ENCODE peak calls at places on chromosomes 3 and 15, in four cellular contexts. Y, O, V and Z are unnamed samples. For H3K9me3, the result is how much of the 10 kb centered on the place peaks cover.

GRCh38 chr3:125374501-125374995 is 577 bp downstream of the ZNF148 start:
- DNase-seq in Y (peak), O (peak), V (peak), Z (no peak)

GRCh38 chr3:188446791-188447190 is 292.8 kb downstream of the LPP start:
- DNase-seq in Y (no peak), O (peak), V (no peak), Z (no peak)

GRCh38 chr3:127373701-127374625 is 86.1 kb upstream of the PRR20G start:
- DNase-seq in Y (no peak), O (peak), V (no peak), Z (no peak)

GRCh38 chr3:189276481-189277190 is 104.9 kb downstream of the TPRG1 start:
- DNase-seq in Y (no peak), O (peak), V (no peak), Z (no peak)

GRCh38 chr15:74869726-74870407 is 3.3 kb downstream of the SCAMP2 start:
- DNase-seq in Y (peak), O (peak), V (no peak), Z (no peak)

GRCh38 chr3:46356909-46357308 is 3.0 kb downstream of the CCR2 start:
- DNase-seq in Y (no peak), O (no peak), V (no peak), Z (no peak)

GRCh38 chr3:180698760-180699270 is 19.5 kb upstream of the CCDC39 start:
- DNase-seq in Y (no peak), O (no peak), V (no peak), Z (no peak)

GRCh38 chr3:146781059-146781458 is 175.9 kb upstream of the PLSCR5 start:
- DNase-seq in Y (no peak), O (no peak), V (no peak), Z (no peak)

GRCh38 chr3:111596328-111596727 is 1.2 kb upstream of the ZBED2 start:
- DNase-seq in Y (no peak), O (no peak), V (no peak), Z (no peak)

GRCh38 chr3:55159016-55159415 is 231.2 kb upstream of the LRTM1 start:
- DNase-seq in Y (no peak), O (no peak), V (no peak), Z (no peak)

GRCh38 chr3:192747746-192748145 is 20.4 kb upstream of the FGF12 start:
- DNase-seq in Y (no peak), O (no peak), V (no peak), Z (no peak)
- H3K9me3 ChIP-seq in Y (under half), O (under half), V (under half), Z (under half)

GRCh38 chr15:26352909-26353308 is 420.0 kb downstream of the GABRB3 start:
- DNase-seq in Y (no peak), O (no peak), V (no peak), Z (no peak)
- H3K9me3 ChIP-seq in Y (under half), O (under half), V (under half), Z (under half)

GRCh38 chr3:733313-733712 is 359.5 kb upstream of the CNTN6 start:
- DNase-seq in Y (no peak), O (no peak), V (no peak), Z (no peak)

DNA sequence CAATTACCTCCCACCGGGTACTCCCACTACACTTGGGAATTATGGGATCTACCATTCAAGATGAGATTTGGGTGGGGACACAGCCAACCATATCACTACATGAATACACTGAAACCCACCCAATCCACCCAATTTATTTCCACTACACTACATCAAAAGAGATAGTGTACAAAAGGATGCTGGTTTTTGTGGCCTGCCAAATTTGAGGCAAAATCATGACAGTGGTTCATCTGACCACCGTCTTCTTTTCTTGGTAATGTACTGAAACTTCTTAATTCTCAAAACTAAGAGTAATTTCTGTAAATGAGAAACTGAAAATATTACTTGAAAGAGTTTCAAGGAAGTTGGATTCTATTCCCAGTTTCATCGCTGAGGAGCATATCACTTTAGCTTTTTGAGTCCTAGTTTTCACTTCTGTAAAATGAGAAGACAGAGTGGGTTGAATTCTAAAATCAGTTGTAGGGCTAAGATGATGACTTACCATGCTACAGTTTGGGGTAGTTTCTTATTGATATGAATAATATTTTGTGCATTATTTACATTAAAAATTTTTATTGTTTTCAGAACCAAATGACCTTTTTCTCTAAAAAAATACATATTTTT is 360.4 kb upstream of the CNTN6 start:
- DNase-seq in Y (no peak), O (no peak), V (no peak), Z (no peak)
- H3K9me3 ChIP-seq in Y (under half), O (under half), V (under half), Z (under half)

GRCh38 chr3:138768946-138769345 is 65.8 kb downstream of the PIK3CB start:
- DNase-seq in Y (no peak), O (no peak), V (no peak), Z (no peak)
- H3K9me3 ChIP-seq in Y (under half), O (under half), V (under half), Z (under half)

DNA sequence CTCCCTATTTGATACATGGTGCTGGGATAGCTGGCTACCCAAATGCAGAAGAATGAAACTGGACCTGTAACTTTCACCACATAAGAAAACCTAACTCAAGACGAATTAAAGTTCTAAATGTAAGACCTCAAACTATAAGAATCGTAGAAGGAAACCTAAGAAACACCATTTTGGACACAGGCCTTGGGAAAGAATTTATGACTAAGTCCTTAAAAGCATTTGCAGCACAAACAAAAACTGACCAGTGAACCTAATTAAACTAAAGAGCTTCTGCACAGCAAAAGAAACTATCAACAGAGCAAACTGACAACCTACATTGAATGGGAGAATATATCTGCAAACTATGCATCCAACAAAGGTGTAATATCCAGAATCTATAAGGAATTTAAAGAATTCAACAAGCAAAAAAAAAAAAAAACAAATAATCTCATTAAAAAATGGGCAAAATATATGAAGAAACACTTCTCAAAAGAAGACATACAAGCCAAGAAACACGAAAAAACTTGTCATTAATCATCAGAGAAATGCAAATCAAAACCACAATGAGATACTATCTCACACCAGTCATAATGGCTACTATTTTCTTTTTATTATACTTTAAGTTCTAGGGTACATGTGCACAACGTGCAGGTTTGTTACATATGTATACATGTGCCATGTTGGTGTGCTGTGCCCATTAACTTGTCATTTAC is 37.0 kb downstream of the HDGFL3 start:
- DNase-seq in Y (no peak), O (no peak), V (no peak), Z (no peak)
- H3K9me3 ChIP-seq in Y (under half), O (under half), V (under half), Z (under half)

GRCh38 chr15:39609166-39609918 is 28.5 kb downstream of the THBS1 start:
- DNase-seq in Y (no peak), O (no peak), V (no peak), Z (no peak)

GRCh38 chr15:39613861-39614260 is 33.0 kb downstream of the THBS1 start:
- DNase-seq in Y (no peak), O (no peak), V (no peak), Z (no peak)

GRCh38 chr15:39610665-39611064 is 29.8 kb downstream of the THBS1 start:
- DNase-seq in Y (no peak), O (no peak), V (no peak), Z (no peak)

GRCh38 chr15:39616731-39617455 is 36.0 kb downstream of the THBS1 start:
- DNase-seq in Y (no peak), O (no peak), V (no peak), Z (no peak)

GRCh38 chr15:39613271-39613670 is 32.4 kb downstream of the THBS1 start:
- DNase-seq in Y (no peak), O (no peak), V (no peak), Z (no peak)
- H3K9me3 ChIP-seq in Y (under half), O (under half), V (under half), Z (under half)

GRCh38 chr15:25240461-25241021 is 198.3 kb downstream of the UBE3A start:
- DNase-seq in Y (peak), O (no peak), V (no peak), Z (peak)

GRCh38 chr15:25243800-25244097 is 195.1 kb downstream of the UBE3A start:
- DNase-seq in Y (peak), O (no peak), V (no peak), Z (no peak)

GRCh38 chr15:25242957-25243799 is 195.6 kb downstream of the UBE3A start:
- DNase-seq in Y (peak), O (no peak), V (no peak), Z (no peak)

GRCh38 chr15:25241241-25241801 is 197.5 kb downstream of the UBE3A start:
- DNase-seq in Y (peak), O (no peak), V (no peak), Z (peak)

DNA sequence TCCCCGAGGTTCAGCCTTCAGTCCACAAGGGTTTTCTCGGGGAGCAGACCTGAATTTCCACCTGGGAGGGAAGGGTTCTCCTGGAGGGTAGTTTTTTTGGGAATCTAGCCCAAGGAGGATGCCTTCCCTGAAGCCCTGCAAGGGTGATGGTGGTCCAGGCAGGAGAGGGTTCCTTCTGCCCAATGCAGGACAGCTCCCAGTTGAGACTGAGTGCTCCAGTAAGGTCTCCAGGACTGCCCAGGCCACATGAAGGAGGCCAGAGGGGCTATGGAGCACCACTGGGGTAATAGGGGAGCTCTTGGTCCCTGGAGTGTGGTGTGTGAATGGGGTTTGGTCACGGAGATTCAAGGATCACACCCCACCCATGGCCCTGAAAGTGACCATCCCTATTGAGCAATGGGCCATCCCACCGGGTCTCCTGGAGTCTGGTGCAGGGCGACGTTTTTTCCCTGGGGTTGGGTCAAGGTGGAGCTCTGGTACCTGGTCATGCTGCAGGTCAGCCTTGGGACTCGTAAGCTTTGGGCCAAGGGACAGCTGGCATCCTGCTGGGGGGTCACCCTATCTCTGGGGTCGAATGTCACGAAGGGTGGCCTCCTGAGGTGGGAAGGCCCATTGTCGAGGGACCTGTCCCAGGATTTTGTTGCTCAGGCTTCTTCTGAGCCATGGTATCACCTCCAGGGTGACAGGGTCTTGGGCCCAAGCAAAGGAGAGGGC is 196.5 kb downstream of the UBE3A start:
- DNase-seq in Y (peak), O (no peak), V (no peak), Z (peak)
- H3K9me3 ChIP-seq in Y (half or more), O (under half), V (under half), Z (under half)